ENCODE peak calls at places on chromosomes 6 and 20, in five cellular contexts. D, Q, L, Y and G are unnamed samples.

GRCh38 chr6:26472549-26473245 is 14.9 kb downstream of the BTN2A1 start:
- DNase-seq in D (no peak), Q (no peak), L (no peak), Y (no peak), G (no peak)

GRCh38 chr20:44326391-44327159 is 10.3 kb upstream of the R3HDML start:
- DNase-seq in D (no peak), Q (no peak), L (no peak), Y (no peak), G (no peak)

GRCh38 chr6:89385156-89385667 is 26.9 kb downstream of the RRAGD start:
- DNase-seq in D (peak; percentile 43), Q (no peak), L (peak; percentile 18), Y (peak; percentile 7), G (no peak)

GRCh38 chr6:98137391-98137790 is 697.0 kb upstream of the POU3F2 start:
- DNase-seq in D (no peak), Q (no peak), L (no peak), Y (no peak), G (no peak)

GRCh38 chr20:62726276-62726675 is 17.6 kb downstream of the NTSR1 start:
- DNase-seq in D (no peak), Q (no peak), L (no peak), Y (no peak), G (no peak)

GRCh38 chr6:111989743-111990142 is 64.2 kb upstream of the CCN6 start:
- DNase-seq in D (no peak), Q (peak; percentile 44), L (no peak), Y (no peak), G (no peak)

GRCh38 chr6:29653452-29654038 is 3.3 kb upstream of the MOG start:
- DNase-seq in D (peak; percentile 73), Q (peak; percentile 49), L (peak; percentile 66), Y (peak; percentile 79), G (peak; percentile 78)

GRCh38 chr6:99344289-99344688 is 5.2 kb downstream of the FAXC start:
- DNase-seq in D (peak; percentile 79), Q (no peak), L (no peak), Y (no peak), G (no peak)

GRCh38 chr20:13261460-13262301 is 40.6 kb downstream of the ISM1 start:
- DNase-seq in D (peak; percentile 65), Q (peak; percentile 59), L (peak; percentile 49), Y (peak; percentile 62), G (no peak)

GRCh38 chr20:4726710-4727391 is 5.1 kb downstream of the PRND start:
- DNase-seq in D (peak; percentile 41), Q (peak; percentile 62), L (peak; percentile 51), Y (no peak), G (no peak)

GRCh38 chr6:145423936-145424335 is 311.4 kb downstream of the EPM2A start:
- DNase-seq in D (no peak), Q (no peak), L (no peak), Y (no peak), G (no peak)